ENCODE peak calls at places on chromosomes 4 and X, in six cellular contexts. A is C1 segment of cervical spinal cord; M is activated naive CD4-positive, alpha-beta T cell; L is stimulated activated CD4-positive, alpha-beta T cell treated with anti-CD3 and anti-CD28 coated beads, TNF-alpha, amount 100 ng/mL, for 24 hours; B is transverse colon; N is SJSA1. T is an unnamed sample.

GRCh38 chr4:119139822-119140252 is 4.2 kb downstream of the MYOZ2 start:
- DNase-seq in B (no peak), N (no peak), M (no peak), L (no peak), A (no peak), T (no peak)

GRCh38 chrX:135740683-135741149 is 27.3 kb downstream of the CT45A3 start:
- DNase-seq in N (peak), L (no peak), A (no peak), M (no peak), B (peak), T (no peak)

GRCh38 chr4:99679204-99679603 is 21.6 kb upstream of the C4orf54 start:
- DNase-seq in M (no peak), B (no peak), L (no peak), N (no peak), A (no peak), T (no peak)

GRCh38 chr4:103137446-103137827 is 37.8 kb upstream of the BDH2 start:
- DNase-seq in A (no peak), M (no peak), N (no peak), B (no peak), L (no peak), T (no peak)

GRCh38 chr4:25834411-25835107 is 28.2 kb downstream of the SEL1L3 start:
- DNase-seq in L (no peak), A (no peak), M (no peak), B (no peak), N (no peak), T (no peak)

GRCh38 chr4:185540040-185540439 is 4.7 kb upstream of the PDLIM3 start:
- DNase-seq in L (no peak), M (no peak), N (no peak), A (no peak), B (no peak), T (no peak)

GRCh38 chr4:189090174-189090814 is 850.4 kb upstream of the FRG1 start:
- DNase-seq in M (no peak), N (no peak), A (no peak), L (no peak), B (no peak), T (no peak)

GRCh38 chr4:75514949-75515612 is 808 bp downstream of the THAP6 start:
- DNase-seq in L (no peak), N (no peak), M (no peak), A (no peak), B (no peak), T (no peak)

GRCh38 chr4:8278421-8279287 is 9.1 kb downstream of the HTRA3 start:
- DNase-seq in B (no peak), L (no peak), A (no peak), M (no peak), N (peak), T (no peak)

GRCh38 chr4:162116085-162116784 is 47.6 kb downstream of the FSTL5 start:
- DNase-seq in L (no peak), N (no peak), M (no peak), B (no peak), A (no peak), T (no peak)

GRCh38 chr4:105509291-105509690 is 35.4 kb upstream of the PPA2 start:
- DNase-seq in N (no peak), B (no peak), L (no peak), M (no peak), A (no peak), T (no peak)

GRCh38 chrX:19214248-19214787 is 92.0 kb upstream of the ADGRG2 start:
- DNase-seq in L (no peak), A (no peak), B (no peak), M (no peak), N (no peak), T (no peak)

GRCh38 chr4:30754021-30754420 is 33.9 kb downstream of the PCDH7 start:
- DNase-seq in N (no peak), M (no peak), L (no peak), A (no peak), B (no peak), T (no peak)

GRCh38 chr4:120630432-120630831 is 292.1 kb downstream of the PRDM5 start:
- DNase-seq in M (no peak), A (no peak), B (no peak), N (no peak), L (no peak), T (no peak)

GRCh38 chrX:72735561-72735960 is 21.5 kb upstream of the PHKA1 start:
- DNase-seq in L (no peak), N (no peak), A (no peak), B (no peak), M (no peak), T (no peak)

GRCh38 chr4:142150483-142150882 is 514.1 kb downstream of the IL15 start:
- DNase-seq in A (no peak), L (no peak), M (no peak), N (no peak), B (no peak), T (no peak)

GRCh38 chr4:187415227-187415626 is 580.3 kb upstream of the ZFP42 start:
- DNase-seq in M (no peak), L (no peak), A (no peak), N (no peak), B (no peak), T (no peak)

GRCh38 chrX:155767101-155767878 is 113.9 kb upstream of the VAMP7 start:
- DNase-seq in N (peak), M (no peak), A (no peak), B (peak), L (no peak), T (no peak)

GRCh38 chr4:54092800-54093608 is 7.0 kb upstream of the GSX2 start:
- DNase-seq in N (no peak), L (no peak), B (no peak), M (no peak), A (no peak), T (no peak)

GRCh38 chr4:2276581-2277325 is 14.8 kb upstream of the MXD4 start:
- DNase-seq in A (no peak), M (no peak), L (no peak), N (no peak), B (no peak), T (no peak)

GRCh38 chr4:6179362-6179761 is 21.0 kb downstream of the JAKMIP1 start:
- DNase-seq in N (no peak), L (no peak), B (peak), A (no peak), M (no peak), T (no peak)

T was measured in NCI-H187.